ENCODE peak calls at places on chromosomes 13 and 19, in five cellular contexts. A is IMR-90, I is psoas muscle, L is AG04450, X is foreskin fibroblast. W is an unnamed sample.

GRCh38 chr19:2229103-2230028 is 6.8 kb downstream of the PLEKHJ1 start:
- DNase-seq in A (no peak), I (no peak), L (no peak), X (no peak), W (no peak)

GRCh38 chr19:6500837-6501739 is 1.0 kb downstream of the TUBB4A start:
- DNase-seq in A (no peak), I (no peak), L (no peak), X (no peak), W (no peak)

GRCh38 chr19:11242864-11243797 is 3.7 kb downstream of the ANGPTL8 start:
- DNase-seq in A (peak), I (peak), L (peak), X (peak), W (peak)

GRCh38 chr19:44741841-44742352 is 6.6 kb upstream of the BCL3 start:
- DNase-seq in A (peak), I (peak), L (peak), X (peak), W (peak)

GRCh38 chr13:102670130-102670529 is 24.7 kb downstream of the METTL21C start:
- DNase-seq in A (no peak), I (no peak), L (no peak), X (no peak), W (no peak)

GRCh38 chr13:70188567-70188966 is 80.3 kb upstream of the KLHL1 start:
- DNase-seq in A (no peak), I (no peak), L (no peak), X (no peak), W (no peak)

GRCh38 chr13:102555914-102556553 is 40.8 kb upstream of the TPP2 start:
- DNase-seq in A (peak), I (no peak), L (no peak), X (peak), W (peak)

GRCh38 chr13:80524447-80525215 is 183.7 kb upstream of the SPRY2 start:
- DNase-seq in A (no peak), I (no peak), L (no peak), X (peak), W (no peak)

GRCh38 chr19:32422435-32422834 is 16.9 kb downstream of the DPY19L3 start:
- DNase-seq in A (no peak), I (no peak), L (no peak), X (no peak), W (no peak)

GRCh38 chr19:19381007-19381926 is 24.2 kb upstream of the GATAD2A start:
- DNase-seq in A (no peak), I (no peak), L (no peak), X (no peak), W (no peak)

GRCh38 chr19:19421326-19421725 is 15.9 kb downstream of the GATAD2A start:
- DNase-seq in A (no peak), I (no peak), L (no peak), X (no peak), W (no peak)

GRCh38 chr19:55146078-55146647 is 2.8 kb downstream of the TNNT1 start:
- DNase-seq in A (no peak), I (no peak), L (no peak), X (no peak), W (no peak)

GRCh38 chr19:21094347-21095025 is 12.5 kb downstream of the ZNF714 start:
- DNase-seq in A (no peak), I (no peak), L (no peak), X (no peak), W (no peak)

GRCh38 chr13:36528105-36528504 is 95.8 kb downstream of the CCNA1 start:
- DNase-seq in A (no peak), I (no peak), L (no peak), X (no peak), W (no peak)

GRCh38 chr13:94537740-94538630 is 58.0 kb downstream of the TGDS start:
- DNase-seq in A (no peak), I (no peak), L (no peak), X (no peak), W (no peak)

GRCh38 chr13:28031220-28031903 is 42.9 kb upstream of the URAD start:
- DNase-seq in A (no peak), I (no peak), L (no peak), X (no peak), W (no peak)

GRCh38 chr13:97945342-97945741 is 8.1 kb upstream of the IPO5 start:
- DNase-seq in A (peak), I (no peak), L (no peak), X (no peak), W (no peak)

GRCh38 chr13:98796798-98797197 is 44.3 kb upstream of the SLC15A1 start:
- DNase-seq in A (no peak), I (no peak), L (no peak), X (no peak), W (no peak)

GRCh38 chr19:38401148-38401547 is 1.7 kb upstream of the FAM98C start:
- DNase-seq in A (peak), I (no peak), L (no peak), X (no peak), W (peak)

GRCh38 chr13:39779337-39780270 is 124.1 kb downstream of the COG6 start:
- DNase-seq in A (peak), I (no peak), L (no peak), X (no peak), W (peak)

GRCh38 chr13:32330438-32330837 is 15.1 kb downstream of the BRCA2 start:
- DNase-seq in A (peak), I (no peak), L (no peak), X (peak), W (peak)

GRCh38 chr19:28374971-28375370 is 838.0 kb downstream of the UQCRFS1 start:
- DNase-seq in A (no peak), I (no peak), L (no peak), X (no peak), W (no peak)

GRCh38 chr19:21604351-21604926 is 99.0 kb downstream of the ZNF429 start:
- DNase-seq in A (peak), I (no peak), L (no peak), X (no peak), W (peak)

GRCh38 chr13:42532561-42533335 is 41.2 kb upstream of the TNFSF11 start:
- DNase-seq in A (no peak), I (no peak), L (no peak), X (no peak), W (no peak)

GRCh38 chr19:7743425-7743841 is 3.9 kb downstream of the CD209 start:
- DNase-seq in A (no peak), I (no peak), L (no peak), X (no peak), W (no peak)

GRCh38 chr19:46482645-46483044 is 11.3 kb upstream of the PNMA8A start:
- DNase-seq in A (peak), I (no peak), L (no peak), X (no peak), W (peak)

GRCh38 chr13:95128045-95128643 is 173.1 kb downstream of the ABCC4 start:
- DNase-seq in A (no peak), I (no peak), L (no peak), X (no peak), W (no peak)

DNA sequence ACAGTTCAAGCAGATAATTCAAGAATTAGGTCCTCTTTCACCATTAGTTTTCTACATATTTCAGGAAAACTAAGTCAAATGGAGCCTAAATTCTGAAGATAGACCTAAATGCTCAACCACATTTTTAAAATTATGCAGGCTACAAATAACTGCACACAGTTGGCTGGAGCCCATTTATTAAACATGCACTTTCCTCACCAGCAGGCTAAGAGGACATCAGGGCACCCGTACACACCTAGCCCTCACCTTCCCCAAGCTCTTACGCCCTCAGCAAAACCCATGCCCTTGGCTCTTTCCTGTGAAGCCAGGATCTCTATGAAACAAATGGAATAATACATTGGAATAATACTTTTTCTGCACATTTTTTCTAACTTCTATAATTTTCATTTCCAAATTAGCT is 18.2 kb downstream of the IRS2 start:
- DNase-seq in A (no peak), I (no peak), L (no peak), X (no peak), W (no peak)
- H3K4me3 ChIP-seq in A (no peak), I (no peak), L (no peak), X (no peak), W (no peak)

DNA sequence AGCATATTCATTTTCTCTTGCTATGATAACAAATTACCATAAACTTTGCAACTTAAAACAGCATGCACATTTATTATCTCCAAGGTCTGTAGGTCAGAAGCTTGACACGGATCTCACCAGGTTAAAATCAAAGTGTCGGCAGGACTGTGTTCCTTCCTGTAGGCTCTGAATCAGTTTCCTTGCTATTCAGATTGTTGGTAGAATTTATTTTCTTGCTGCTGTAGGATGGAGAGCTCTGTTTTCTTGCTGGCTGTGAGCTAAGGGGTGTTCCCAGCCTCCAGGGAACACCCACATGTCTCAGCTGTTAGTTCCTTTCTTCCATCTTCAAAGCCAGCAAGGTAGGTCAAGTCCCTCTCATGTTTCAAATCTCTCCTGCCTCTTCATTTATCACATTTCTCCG is 665.9 kb downstream of the DIAPH3 start:
- DNase-seq in A (no peak), I (no peak), L (no peak), X (no peak), W (no peak)
- TF ChIP-seq CTCF in A (no peak), I (no peak), L (no peak), X (no peak), W (no peak)

GRCh38 chr19:16124953-16125352 is 13.3 kb downstream of the RAB8A start:
- DNase-seq in A (no peak), I (no peak), L (no peak), X (no peak), W (no peak)
- H3K4me3 ChIP-seq in A (no peak), I (no peak), L (no peak), X (no peak), W (no peak)

GRCh38 chr13:30616927-30617314 is 799 bp upstream of the USPL1 start:
- DNase-seq in A (peak), I (no peak), L (peak), X (peak), W (peak)

GRCh38 chr13:30615851-30616311 is 1.8 kb upstream of the USPL1 start:
- DNase-seq in A (peak), I (no peak), L (no peak), X (no peak), W (peak)

GRCh38 chr13:30618938-30619289 is 1.2 kb downstream of the USPL1 start:
- DNase-seq in A (no peak), I (no peak), L (no peak), X (no peak), W (no peak)

GRCh38 chr13:30618186-30618937 is 642 bp downstream of the USPL1 start:
- DNase-seq in A (no peak), I (no peak), L (no peak), X (no peak), W (peak)

DNA sequence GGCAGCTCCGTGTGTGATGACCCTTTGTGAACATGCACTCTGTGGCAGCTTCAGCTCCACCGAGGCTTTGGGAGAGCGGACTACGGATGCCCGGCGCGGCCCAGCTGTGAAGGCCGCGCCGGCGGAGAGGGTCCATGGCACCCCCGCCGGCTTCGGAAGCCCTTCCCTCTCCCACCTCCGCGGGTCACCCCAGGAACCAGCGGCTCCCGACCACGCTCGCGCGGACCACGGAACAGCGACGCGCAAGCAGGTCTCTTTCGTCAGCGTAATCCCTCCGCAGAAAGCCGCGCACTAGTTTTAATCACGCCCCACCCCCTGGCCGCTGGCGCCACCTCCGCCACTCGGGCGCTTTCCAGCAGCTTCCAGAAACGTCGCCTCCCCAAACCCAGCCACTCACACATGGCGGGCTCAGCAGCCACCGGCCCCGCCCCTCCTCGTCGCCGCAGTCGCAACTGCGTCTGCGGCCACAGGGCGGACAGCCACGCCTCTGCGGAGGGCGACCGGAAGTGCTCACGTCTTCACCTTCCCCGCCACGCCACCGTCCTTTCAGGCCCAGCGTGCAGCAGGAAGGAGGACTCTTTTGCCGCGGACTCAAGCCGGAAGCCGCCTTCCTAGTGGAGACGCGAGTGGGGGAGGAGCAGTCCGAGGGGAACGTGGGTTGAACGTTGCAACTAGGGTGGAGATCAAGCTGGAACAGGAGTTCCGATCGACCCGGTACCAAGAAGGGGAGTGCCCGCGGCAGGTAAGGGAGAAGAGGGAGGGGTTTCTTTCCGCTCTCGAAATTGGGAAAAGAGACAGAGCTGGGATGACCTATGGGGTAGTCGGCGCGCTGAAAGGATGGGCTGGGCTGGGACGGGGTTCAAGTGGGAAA is at the start of gene USPL1:
- DNase-seq in A (peak), I (peak), L (peak), X (peak), W (peak)
- TF ChIP-seq CTCF in A (peak), I (peak), L (peak), X (no peak), W (peak)

GRCh38 chr19:4584670-4585460 is 25.4 kb upstream of the SEMA6B start:
- DNase-seq in A (no peak), I (no peak), L (no peak), X (no peak), W (no peak)
- H3K4me3 ChIP-seq in A (peak), I (peak), L (peak), X (peak), W (peak)

GRCh38 chr13:111283991-111284390 is 36.5 kb upstream of the TEX29 start:
- DNase-seq in A (no peak), I (no peak), L (no peak), X (no peak), W (no peak)

GRCh38 chr13:111284579-111284978 is 35.9 kb upstream of the TEX29 start:
- DNase-seq in A (no peak), I (no peak), L (no peak), X (no peak), W (no peak)

GRCh38 chr13:111282425-111282824 is 38.0 kb upstream of the TEX29 start:
- DNase-seq in A (no peak), I (no peak), L (no peak), X (no peak), W (no peak)

GRCh38 chr13:111282997-111283396 is 37.4 kb upstream of the TEX29 start:
- DNase-seq in A (no peak), I (no peak), L (no peak), X (no peak), W (no peak)

DNA sequence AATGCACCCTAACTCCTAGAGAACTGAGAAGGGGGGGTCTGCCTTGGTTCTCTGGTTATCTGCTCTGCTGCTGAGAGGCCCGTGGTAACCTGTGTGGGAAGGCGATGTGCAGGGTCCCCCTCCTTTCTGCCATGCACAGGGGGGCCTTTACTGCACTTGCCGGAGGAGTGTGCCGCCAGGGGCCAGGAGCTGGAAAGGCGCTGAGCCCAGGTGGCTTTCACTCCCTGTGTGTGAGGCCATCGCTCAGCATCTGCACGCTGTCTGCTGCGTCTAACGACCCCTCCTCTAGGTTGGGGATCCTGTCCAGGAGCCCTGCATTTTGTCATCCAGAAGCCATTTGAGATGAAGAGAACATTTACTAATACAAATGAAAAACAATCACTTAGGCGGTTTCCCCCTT is 37.0 kb upstream of the TEX29 start:
- DNase-seq in A (no peak), I (no peak), L (no peak), X (no peak), W (no peak)
- TF ChIP-seq CTCF in A (no peak), I (no peak), L (no peak), X (no peak), W (no peak)

W was measured in cardiac fibroblast.